ENCODE peak calls at places on chromosomes 16 and 17, in six cellular contexts. One of them, this sample, is unnamed.

GRCh38 chr17:72422505-72423285 is 301.9 kb downstream of the SOX9 start:
- DNase-seq in stimulated activated CD8-positive, alpha-beta memory T cell treated with anti-CD3 and anti-CD28 coated beads, Interleukin-7, amount 100 ng/mL, for 1 hour: no peak
- DNase-seq in activated CD8-positive, alpha-beta memory T cell treated with anti-CD3 and anti-CD28 coated beads for 48 hours: no peak
- DNase-seq in T-helper 22 cell: no peak
- DNase-seq in type B pancreatic cell: no peak
- DNase-seq in T-helper 17 cell: no peak
- DNase-seq in this sample: no peak

GRCh38 chr17:40110026-40110425 is 9.6 kb upstream of the NR1D1 start:
- DNase-seq in stimulated activated CD8-positive, alpha-beta memory T cell treated with anti-CD3 and anti-CD28 coated beads, Interleukin-7, amount 100 ng/mL, for 1 hour: no peak
- DNase-seq in activated CD8-positive, alpha-beta memory T cell treated with anti-CD3 and anti-CD28 coated beads for 48 hours: no peak
- DNase-seq in T-helper 22 cell: no peak
- DNase-seq in type B pancreatic cell: no peak
- DNase-seq in T-helper 17 cell: no peak
- DNase-seq in this sample: no peak

GRCh38 chr17:44487170-44487569 is 16.0 kb downstream of the GPATCH8 start:
- DNase-seq in stimulated activated CD8-positive, alpha-beta memory T cell treated with anti-CD3 and anti-CD28 coated beads, Interleukin-7, amount 100 ng/mL, for 1 hour: no peak
- DNase-seq in activated CD8-positive, alpha-beta memory T cell treated with anti-CD3 and anti-CD28 coated beads for 48 hours: no peak
- DNase-seq in T-helper 22 cell: no peak
- DNase-seq in type B pancreatic cell: no peak
- DNase-seq in T-helper 17 cell: no peak
- DNase-seq in this sample: no peak

GRCh38 chr16:15403392-15403995 is 7.9 kb downstream of the MPV17L start:
- DNase-seq in stimulated activated CD8-positive, alpha-beta memory T cell treated with anti-CD3 and anti-CD28 coated beads, Interleukin-7, amount 100 ng/mL, for 1 hour: no peak
- DNase-seq in activated CD8-positive, alpha-beta memory T cell treated with anti-CD3 and anti-CD28 coated beads for 48 hours: no peak
- DNase-seq in T-helper 22 cell: no peak
- DNase-seq in type B pancreatic cell: no peak
- DNase-seq in T-helper 17 cell: no peak
- DNase-seq in this sample: peak

GRCh38 chr16:48434653-48435318 is 49.6 kb upstream of the SIAH1 start:
- DNase-seq in stimulated activated CD8-positive, alpha-beta memory T cell treated with anti-CD3 and anti-CD28 coated beads, Interleukin-7, amount 100 ng/mL, for 1 hour: no peak
- DNase-seq in activated CD8-positive, alpha-beta memory T cell treated with anti-CD3 and anti-CD28 coated beads for 48 hours: no peak
- DNase-seq in T-helper 22 cell: no peak
- DNase-seq in type B pancreatic cell: no peak
- DNase-seq in T-helper 17 cell: no peak
- DNase-seq in this sample: no peak

GRCh38 chr17:50264263-50265113 is 9.8 kb upstream of the TMEM92 start:
- DNase-seq in stimulated activated CD8-positive, alpha-beta memory T cell treated with anti-CD3 and anti-CD28 coated beads, Interleukin-7, amount 100 ng/mL, for 1 hour: no peak
- DNase-seq in activated CD8-positive, alpha-beta memory T cell treated with anti-CD3 and anti-CD28 coated beads for 48 hours: no peak
- DNase-seq in T-helper 22 cell: no peak
- DNase-seq in type B pancreatic cell: no peak
- DNase-seq in T-helper 17 cell: no peak
- DNase-seq in this sample: peak

GRCh38 chr17:61474235-61474927 is 22.2 kb downstream of the TBX4 start:
- DNase-seq in stimulated activated CD8-positive, alpha-beta memory T cell treated with anti-CD3 and anti-CD28 coated beads, Interleukin-7, amount 100 ng/mL, for 1 hour: no peak
- DNase-seq in activated CD8-positive, alpha-beta memory T cell treated with anti-CD3 and anti-CD28 coated beads for 48 hours: no peak
- DNase-seq in T-helper 22 cell: no peak
- DNase-seq in type B pancreatic cell: no peak
- DNase-seq in T-helper 17 cell: no peak
- DNase-seq in this sample: no peak

GRCh38 chr17:4172356-4172755 is 29.4 kb downstream of the CYB5D2 start:
- DNase-seq in stimulated activated CD8-positive, alpha-beta memory T cell treated with anti-CD3 and anti-CD28 coated beads, Interleukin-7, amount 100 ng/mL, for 1 hour: no peak
- DNase-seq in activated CD8-positive, alpha-beta memory T cell treated with anti-CD3 and anti-CD28 coated beads for 48 hours: no peak
- DNase-seq in T-helper 22 cell: no peak
- DNase-seq in type B pancreatic cell: no peak
- DNase-seq in T-helper 17 cell: no peak
- DNase-seq in this sample: no peak

GRCh38 chr16:71895679-71896385 is 501 bp downstream of the IST1 start:
- DNase-seq in stimulated activated CD8-positive, alpha-beta memory T cell treated with anti-CD3 and anti-CD28 coated beads, Interleukin-7, amount 100 ng/mL, for 1 hour: no peak
- DNase-seq in activated CD8-positive, alpha-beta memory T cell treated with anti-CD3 and anti-CD28 coated beads for 48 hours: no peak
- DNase-seq in T-helper 22 cell: peak
- DNase-seq in type B pancreatic cell: peak
- DNase-seq in T-helper 17 cell: no peak
- DNase-seq in this sample: no peak

GRCh38 chr16:3283525-3284447 is 495 bp downstream of the ZNF263 start:
- DNase-seq in stimulated activated CD8-positive, alpha-beta memory T cell treated with anti-CD3 and anti-CD28 coated beads, Interleukin-7, amount 100 ng/mL, for 1 hour: no peak
- DNase-seq in activated CD8-positive, alpha-beta memory T cell treated with anti-CD3 and anti-CD28 coated beads for 48 hours: no peak
- DNase-seq in T-helper 22 cell: no peak
- DNase-seq in type B pancreatic cell: no peak
- DNase-seq in T-helper 17 cell: no peak
- DNase-seq in this sample: no peak

GRCh38 chr17:1267471-1267947 is 2.7 kb upstream of the BHLHA9 start:
- DNase-seq in stimulated activated CD8-positive, alpha-beta memory T cell treated with anti-CD3 and anti-CD28 coated beads, Interleukin-7, amount 100 ng/mL, for 1 hour: no peak
- DNase-seq in activated CD8-positive, alpha-beta memory T cell treated with anti-CD3 and anti-CD28 coated beads for 48 hours: no peak
- DNase-seq in T-helper 22 cell: no peak
- DNase-seq in type B pancreatic cell: no peak
- DNase-seq in T-helper 17 cell: no peak
- DNase-seq in this sample: no peak

GRCh38 chr17:47957591-47958490 is at the start of gene PRR15L:
- DNase-seq in stimulated activated CD8-positive, alpha-beta memory T cell treated with anti-CD3 and anti-CD28 coated beads, Interleukin-7, amount 100 ng/mL, for 1 hour: no peak
- DNase-seq in activated CD8-positive, alpha-beta memory T cell treated with anti-CD3 and anti-CD28 coated beads for 48 hours: no peak
- DNase-seq in T-helper 22 cell: no peak
- DNase-seq in type B pancreatic cell: no peak
- DNase-seq in T-helper 17 cell: no peak
- DNase-seq in this sample: no peak

GRCh38 chr16:89921699-89922476 is 1.3 kb upstream of the TUBB3 start:
- DNase-seq in stimulated activated CD8-positive, alpha-beta memory T cell treated with anti-CD3 and anti-CD28 coated beads, Interleukin-7, amount 100 ng/mL, for 1 hour: no peak
- DNase-seq in activated CD8-positive, alpha-beta memory T cell treated with anti-CD3 and anti-CD28 coated beads for 48 hours: no peak
- DNase-seq in T-helper 22 cell: no peak
- DNase-seq in type B pancreatic cell: no peak
- DNase-seq in T-helper 17 cell: no peak
- DNase-seq in this sample: peak

GRCh38 chr16:49455181-49455990 is 81.8 kb downstream of the C16orf78 start:
- DNase-seq in stimulated activated CD8-positive, alpha-beta memory T cell treated with anti-CD3 and anti-CD28 coated beads, Interleukin-7, amount 100 ng/mL, for 1 hour: no peak
- DNase-seq in activated CD8-positive, alpha-beta memory T cell treated with anti-CD3 and anti-CD28 coated beads for 48 hours: no peak
- DNase-seq in T-helper 22 cell: no peak
- DNase-seq in type B pancreatic cell: no peak
- DNase-seq in T-helper 17 cell: no peak
- DNase-seq in this sample: peak

GRCh38 chr17:61407211-61407911 is 7.7 kb downstream of the TBX2 start:
- DNase-seq in stimulated activated CD8-positive, alpha-beta memory T cell treated with anti-CD3 and anti-CD28 coated beads, Interleukin-7, amount 100 ng/mL, for 1 hour: no peak
- DNase-seq in activated CD8-positive, alpha-beta memory T cell treated with anti-CD3 and anti-CD28 coated beads for 48 hours: no peak
- DNase-seq in T-helper 22 cell: no peak
- DNase-seq in type B pancreatic cell: no peak
- DNase-seq in T-helper 17 cell: no peak
- DNase-seq in this sample: peak

GRCh38 chr16:47978491-47979490 is 177.0 kb downstream of the ABCC12 start:
- DNase-seq in stimulated activated CD8-positive, alpha-beta memory T cell treated with anti-CD3 and anti-CD28 coated beads, Interleukin-7, amount 100 ng/mL, for 1 hour: no peak
- DNase-seq in activated CD8-positive, alpha-beta memory T cell treated with anti-CD3 and anti-CD28 coated beads for 48 hours: no peak
- DNase-seq in T-helper 22 cell: no peak
- DNase-seq in type B pancreatic cell: no peak
- DNase-seq in T-helper 17 cell: no peak
- DNase-seq in this sample: no peak

GRCh38 chr17:4958102-4958501 is 7.2 kb downstream of the ENO3 start:
- DNase-seq in stimulated activated CD8-positive, alpha-beta memory T cell treated with anti-CD3 and anti-CD28 coated beads, Interleukin-7, amount 100 ng/mL, for 1 hour: no peak
- DNase-seq in activated CD8-positive, alpha-beta memory T cell treated with anti-CD3 and anti-CD28 coated beads for 48 hours: no peak
- DNase-seq in T-helper 22 cell: no peak
- DNase-seq in type B pancreatic cell: no peak
- DNase-seq in T-helper 17 cell: no peak
- DNase-seq in this sample: no peak

GRCh38 chr17:64259436-64259835 is 3.6 kb downstream of the TEX2 start:
- DNase-seq in stimulated activated CD8-positive, alpha-beta memory T cell treated with anti-CD3 and anti-CD28 coated beads, Interleukin-7, amount 100 ng/mL, for 1 hour: no peak
- DNase-seq in activated CD8-positive, alpha-beta memory T cell treated with anti-CD3 and anti-CD28 coated beads for 48 hours: no peak
- DNase-seq in T-helper 22 cell: no peak
- DNase-seq in type B pancreatic cell: no peak
- DNase-seq in T-helper 17 cell: no peak
- DNase-seq in this sample: no peak